ENCODE peak calls at places on chromosomes 4 and X, in five cellular contexts. One of them, this sample, is unnamed. For H3K9me3, the result is how much of the 10 kb centered on the place peaks cover.

GRCh38 chrX:9671998-9672397 is 93.6 kb downstream of the GPR143 start:
- DNase-seq in HepG2: no peak
- DNase-seq in GM12878: no peak
- DNase-seq in K562: no peak
- DNase-seq in H1: no peak
- DNase-seq in this sample: no peak

GRCh38 chr4:62210521-62210920 is 1010.4 kb downstream of the ADGRL3 start:
- DNase-seq in K562: no peak
- DNase-seq in HepG2: no peak
- DNase-seq in H1: no peak
- DNase-seq in GM12878: no peak
- DNase-seq in this sample: no peak

GRCh38 chrX:11787564-11787963 is 29.5 kb downstream of the MSL3 start:
- DNase-seq in K562: peak
- DNase-seq in GM12878: no peak
- DNase-seq in H1: peak
- DNase-seq in HepG2: peak
- DNase-seq in this sample: peak

GRCh38 chr4:118683513-118683912 is 1.7 kb upstream of the METTL14 start:
- DNase-seq in GM12878: no peak
- DNase-seq in K562: peak
- DNase-seq in H1: no peak
- DNase-seq in HepG2: peak
- DNase-seq in this sample: no peak

GRCh38 chr4:181821039-181822004 is 421.9 kb upstream of the TENM3 start:
- DNase-seq in HepG2: no peak
- DNase-seq in GM12878: no peak
- DNase-seq in K562: no peak
- DNase-seq in H1: no peak
- DNase-seq in this sample: no peak

GRCh38 chr4:140839888-140840790 is 84.0 kb upstream of the TBC1D9 start:
- DNase-seq in HepG2: no peak
- DNase-seq in GM12878: no peak
- DNase-seq in H1: no peak
- DNase-seq in K562: no peak
- DNase-seq in this sample: no peak

GRCh38 chr4:8761167-8761823 is 110.3 kb downstream of the HMX1 start:
- DNase-seq in K562: no peak
- DNase-seq in H1: no peak
- DNase-seq in HepG2: no peak
- DNase-seq in GM12878: no peak
- DNase-seq in this sample: no peak

GRCh38 chr4:111074523-111075114 is 451.7 kb upstream of the PITX2 start:
- DNase-seq in H1: no peak
- DNase-seq in K562: no peak
- DNase-seq in HepG2: no peak
- DNase-seq in GM12878: no peak
- DNase-seq in this sample: no peak

GRCh38 chr4:34814266-34814665 is 1430.0 kb downstream of the ARAP2 start:
- DNase-seq in H1: no peak
- DNase-seq in K562: no peak
- DNase-seq in GM12878: no peak
- DNase-seq in HepG2: no peak
- DNase-seq in this sample: no peak

GRCh38 chr4:84967292-84967651 is 782 bp upstream of the WDFY3 start:
- DNase-seq in GM12878: no peak
- DNase-seq in K562: no peak
- DNase-seq in HepG2: no peak
- DNase-seq in H1: no peak
- DNase-seq in this sample: no peak

DNA sequence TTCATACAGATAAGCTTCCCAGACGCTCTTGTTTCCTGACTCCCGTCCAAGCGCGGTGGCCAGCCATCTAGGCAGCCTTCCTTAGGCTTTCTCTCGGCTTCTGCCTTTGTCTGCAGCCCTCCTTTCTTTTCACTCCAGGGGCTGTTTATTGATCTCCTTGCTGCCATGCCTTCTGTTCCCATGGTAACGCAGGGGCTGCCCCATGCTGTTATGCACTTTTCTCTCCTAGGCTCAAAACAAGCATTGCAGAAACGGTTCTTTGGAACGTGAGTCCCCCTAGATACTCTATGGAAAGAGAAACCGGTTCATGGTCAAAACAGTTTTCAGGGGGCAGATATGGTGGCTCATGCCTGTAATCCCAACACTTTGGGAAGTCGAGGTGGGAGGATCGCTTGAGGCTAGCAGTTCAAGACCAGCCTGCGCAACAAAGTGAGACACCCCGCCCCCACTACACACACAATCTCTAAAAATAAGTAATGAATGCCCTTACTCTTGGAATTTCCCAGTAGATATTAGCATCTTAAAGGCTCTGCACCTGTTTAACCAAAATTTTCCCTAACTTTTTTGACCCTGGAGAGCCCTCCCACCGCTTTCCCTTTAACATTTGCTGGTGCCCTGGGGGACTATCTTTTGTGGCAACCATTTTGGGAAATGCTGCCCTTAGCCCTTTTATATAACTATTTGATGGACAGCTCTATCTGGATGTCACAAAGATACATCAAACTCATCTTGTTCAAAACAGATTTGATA is 53.9 kb upstream of the ZNF157 start:
- DNase-seq in GM12878: no peak
- DNase-seq in HepG2: no peak
- DNase-seq in H1: peak
- DNase-seq in K562: no peak
- DNase-seq in this sample: no peak
- TF ChIP-seq MAX in GM12878: no peak
- TF ChIP-seq MAX in HepG2: no peak
- TF ChIP-seq MAX in H1: no peak
- TF ChIP-seq MAX in K562: no peak
- TF ChIP-seq MAX in this sample: no peak

GRCh38 chr4:73735231-73735630 is 5.1 kb upstream of the CXCL8 start:
- DNase-seq in K562: peak
- DNase-seq in GM12878: peak
- DNase-seq in HepG2: no peak
- DNase-seq in H1: no peak
- DNase-seq in this sample: no peak

GRCh38 chr4:73730854-73731253 is 9.5 kb upstream of the CXCL8 start:
- DNase-seq in GM12878: no peak
- DNase-seq in H1: no peak
- DNase-seq in HepG2: no peak
- DNase-seq in K562: no peak
- DNase-seq in this sample: no peak

GRCh38 chr4:73731968-73732610 is 8.3 kb upstream of the CXCL8 start:
- DNase-seq in GM12878: no peak
- DNase-seq in HepG2: no peak
- DNase-seq in K562: no peak
- DNase-seq in H1: no peak
- DNase-seq in this sample: no peak

GRCh38 chr4:73734405-73735070 is 5.8 kb upstream of the CXCL8 start:
- DNase-seq in HepG2: no peak
- DNase-seq in GM12878: no peak
- DNase-seq in H1: no peak
- DNase-seq in K562: no peak
- DNase-seq in this sample: no peak

GRCh38 chr4:73732759-73733431 is 7.5 kb upstream of the CXCL8 start:
- DNase-seq in GM12878: no peak
- DNase-seq in HepG2: no peak
- DNase-seq in K562: no peak
- DNase-seq in H1: no peak
- DNase-seq in this sample: no peak
- TF ChIP-seq ATF3 in GM12878: no peak
- TF ChIP-seq ATF3 in HepG2: no peak
- TF ChIP-seq ATF3 in K562: no peak
- TF ChIP-seq ATF3 in H1: no peak
- TF ChIP-seq ATF3 in this sample: no peak

GRCh38 chr4:384311-385010 is 46.8 kb downstream of the ZNF141 start:
- DNase-seq in HepG2: no peak
- DNase-seq in H1: no peak
- DNase-seq in GM12878: peak
- DNase-seq in K562: no peak
- DNase-seq in this sample: no peak
- H3K9me3 ChIP-seq in HepG2: half or more
- H3K9me3 ChIP-seq in H1: under half
- H3K9me3 ChIP-seq in GM12878: under half
- H3K9me3 ChIP-seq in K562: under half
- H3K9me3 ChIP-seq in this sample: under half

GRCh38 chrX:24692305-24692704 is 1.4 kb upstream of the POLA1 start:
- DNase-seq in GM12878: no peak
- DNase-seq in H1: no peak
- DNase-seq in HepG2: no peak
- DNase-seq in K562: no peak
- DNase-seq in this sample: no peak
- TF ChIP-seq MAX in GM12878: no peak
- TF ChIP-seq MAX in H1: no peak
- TF ChIP-seq MAX in HepG2: no peak
- TF ChIP-seq MAX in K562: no peak
- TF ChIP-seq MAX in this sample: no peak